ENCODE peak calls at places on chromosomes 12 and 14, in seven cellular contexts. One of them, this sample, is unnamed.

GRCh38 chr12:8156845-8157244 is at the start of gene ZNF705A:
- DNase-seq in stimulated activated CD8-positive, alpha-beta memory T cell treated with anti-CD3 and anti-CD28 coated beads, Interleukin-2, amount 100 ng/mL, for 1 hour: no peak
- DNase-seq in iris pigment epithelial cell: peak
- DNase-seq in NCI-H2081: no peak
- DNase-seq in HTR-8/SVneo: peak
- DNase-seq in activated T-cell treated with anti-CD3 and anti-CD28 coated beads for 1 hour: no peak
- DNase-seq in lower leg skin: no peak
- DNase-seq in this sample: no peak

GRCh38 chr12:64895541-64895940 is 71.1 kb downstream of the TBC1D30 start:
- DNase-seq in stimulated activated CD8-positive, alpha-beta memory T cell treated with anti-CD3 and anti-CD28 coated beads, Interleukin-2, amount 100 ng/mL, for 1 hour: no peak
- DNase-seq in NCI-H2081: no peak
- DNase-seq in HTR-8/SVneo: no peak
- DNase-seq in activated T-cell treated with anti-CD3 and anti-CD28 coated beads for 1 hour: no peak
- DNase-seq in lower leg skin: no peak
- DNase-seq in iris pigment epithelial cell: peak
- DNase-seq in this sample: no peak

GRCh38 chr14:35534884-35535793 is 1.2 kb downstream of the INSM2 start:
- DNase-seq in HTR-8/SVneo: peak
- DNase-seq in lower leg skin: peak
- DNase-seq in stimulated activated CD8-positive, alpha-beta memory T cell treated with anti-CD3 and anti-CD28 coated beads, Interleukin-2, amount 100 ng/mL, for 1 hour: no peak
- DNase-seq in iris pigment epithelial cell: peak
- DNase-seq in NCI-H2081: no peak
- DNase-seq in activated T-cell treated with anti-CD3 and anti-CD28 coated beads for 1 hour: peak
- DNase-seq in this sample: peak

GRCh38 chr12:107012736-107013425 is 25.9 kb upstream of the MTERF2 start:
- DNase-seq in iris pigment epithelial cell: no peak
- DNase-seq in stimulated activated CD8-positive, alpha-beta memory T cell treated with anti-CD3 and anti-CD28 coated beads, Interleukin-2, amount 100 ng/mL, for 1 hour: no peak
- DNase-seq in activated T-cell treated with anti-CD3 and anti-CD28 coated beads for 1 hour: no peak
- DNase-seq in HTR-8/SVneo: no peak
- DNase-seq in NCI-H2081: no peak
- DNase-seq in lower leg skin: no peak
- DNase-seq in this sample: no peak

GRCh38 chr12:52871291-52871961 is 22.6 kb upstream of the KRT78 start:
- DNase-seq in stimulated activated CD8-positive, alpha-beta memory T cell treated with anti-CD3 and anti-CD28 coated beads, Interleukin-2, amount 100 ng/mL, for 1 hour: no peak
- DNase-seq in iris pigment epithelial cell: peak
- DNase-seq in activated T-cell treated with anti-CD3 and anti-CD28 coated beads for 1 hour: no peak
- DNase-seq in lower leg skin: peak
- DNase-seq in HTR-8/SVneo: peak
- DNase-seq in NCI-H2081: no peak
- DNase-seq in this sample: no peak

GRCh38 chr14:96166475-96167223 is 38.0 kb upstream of the BDKRB2 start:
- DNase-seq in HTR-8/SVneo: no peak
- DNase-seq in iris pigment epithelial cell: peak
- DNase-seq in lower leg skin: no peak
- DNase-seq in stimulated activated CD8-positive, alpha-beta memory T cell treated with anti-CD3 and anti-CD28 coated beads, Interleukin-2, amount 100 ng/mL, for 1 hour: no peak
- DNase-seq in activated T-cell treated with anti-CD3 and anti-CD28 coated beads for 1 hour: no peak
- DNase-seq in NCI-H2081: no peak
- DNase-seq in this sample: no peak

GRCh38 chr12:85007836-85008235 is 28.2 kb downstream of the TSPAN19 start:
- DNase-seq in activated T-cell treated with anti-CD3 and anti-CD28 coated beads for 1 hour: no peak
- DNase-seq in iris pigment epithelial cell: peak
- DNase-seq in stimulated activated CD8-positive, alpha-beta memory T cell treated with anti-CD3 and anti-CD28 coated beads, Interleukin-2, amount 100 ng/mL, for 1 hour: no peak
- DNase-seq in lower leg skin: no peak
- DNase-seq in NCI-H2081: no peak
- DNase-seq in HTR-8/SVneo: no peak
- DNase-seq in this sample: no peak

GRCh38 chr12:106389181-106389580 is 31.6 kb downstream of the POLR3B start:
- DNase-seq in HTR-8/SVneo: no peak
- DNase-seq in lower leg skin: no peak
- DNase-seq in NCI-H2081: no peak
- DNase-seq in activated T-cell treated with anti-CD3 and anti-CD28 coated beads for 1 hour: no peak
- DNase-seq in iris pigment epithelial cell: no peak
- DNase-seq in stimulated activated CD8-positive, alpha-beta memory T cell treated with anti-CD3 and anti-CD28 coated beads, Interleukin-2, amount 100 ng/mL, for 1 hour: no peak
- DNase-seq in this sample: no peak

GRCh38 chr14:61285364-61285763 is 4.2 kb upstream of the TMEM30B start:
- DNase-seq in iris pigment epithelial cell: no peak
- DNase-seq in stimulated activated CD8-positive, alpha-beta memory T cell treated with anti-CD3 and anti-CD28 coated beads, Interleukin-2, amount 100 ng/mL, for 1 hour: no peak
- DNase-seq in activated T-cell treated with anti-CD3 and anti-CD28 coated beads for 1 hour: no peak
- DNase-seq in lower leg skin: no peak
- DNase-seq in NCI-H2081: no peak
- DNase-seq in HTR-8/SVneo: no peak
- DNase-seq in this sample: no peak

GRCh38 chr14:53412819-53413664 is 259.9 kb upstream of the DDHD1 start:
- DNase-seq in NCI-H2081: no peak
- DNase-seq in HTR-8/SVneo: peak
- DNase-seq in iris pigment epithelial cell: peak
- DNase-seq in lower leg skin: no peak
- DNase-seq in stimulated activated CD8-positive, alpha-beta memory T cell treated with anti-CD3 and anti-CD28 coated beads, Interleukin-2, amount 100 ng/mL, for 1 hour: no peak
- DNase-seq in activated T-cell treated with anti-CD3 and anti-CD28 coated beads for 1 hour: no peak
- DNase-seq in this sample: no peak

GRCh38 chr14:104277416-104278213 is 139.2 kb downstream of the KIF26A start:
- DNase-seq in NCI-H2081: no peak
- DNase-seq in iris pigment epithelial cell: no peak
- DNase-seq in stimulated activated CD8-positive, alpha-beta memory T cell treated with anti-CD3 and anti-CD28 coated beads, Interleukin-2, amount 100 ng/mL, for 1 hour: no peak
- DNase-seq in lower leg skin: no peak
- DNase-seq in activated T-cell treated with anti-CD3 and anti-CD28 coated beads for 1 hour: no peak
- DNase-seq in HTR-8/SVneo: no peak
- DNase-seq in this sample: peak

GRCh38 chr14:59869381-59870255 is 958 bp downstream of the RTN1 start:
- DNase-seq in lower leg skin: no peak
- DNase-seq in NCI-H2081: no peak
- DNase-seq in activated T-cell treated with anti-CD3 and anti-CD28 coated beads for 1 hour: no peak
- DNase-seq in stimulated activated CD8-positive, alpha-beta memory T cell treated with anti-CD3 and anti-CD28 coated beads, Interleukin-2, amount 100 ng/mL, for 1 hour: no peak
- DNase-seq in iris pigment epithelial cell: no peak
- DNase-seq in HTR-8/SVneo: peak
- DNase-seq in this sample: no peak